ENCODE peak calls at places on chromosomes 6 and 20, in six cellular contexts. A, N, K, R, U and W are unnamed samples.

GRCh38 chr20:13817342-13817741 is 32.5 kb downstream of the NDUFAF5 start:
- DNase-seq in A (no peak), R (no peak), K (no peak), U (no peak), N (no peak), W (no peak)

GRCh38 chr6:7912736-7913517 is 2.3 kb upstream of the TXNDC5 start:
- DNase-seq in A (no peak), R (peak), K (no peak), U (no peak), N (no peak), W (no peak)

GRCh38 chr6:116557863-116558262 is 4.3 kb downstream of the CALHM4 start:
- DNase-seq in K (no peak), N (no peak), U (no peak), R (no peak), A (no peak), W (peak)

GRCh38 chr6:3403244-3404154 is 53.4 kb downstream of the SLC22A23 start:
- DNase-seq in N (no peak), U (no peak), K (no peak), A (no peak), R (no peak), W (no peak)

GRCh38 chr6:7332090-7332745 is 19.2 kb upstream of the SSR1 start:
- DNase-seq in K (no peak), R (no peak), N (no peak), A (no peak), U (no peak), W (no peak)

GRCh38 chr6:80460396-80460912 is 354.0 kb downstream of the BCKDHB start:
- DNase-seq in A (no peak), K (no peak), N (no peak), U (no peak), R (no peak), W (no peak)

GRCh38 chr6:30802731-30803130 is 58.4 kb upstream of the IER3 start:
- DNase-seq in N (no peak), K (no peak), A (no peak), U (no peak), R (no peak), W (no peak)

GRCh38 chr6:16154904-16155303 is 26.0 kb downstream of the MYLIP start:
- DNase-seq in A (no peak), K (no peak), N (no peak), U (no peak), R (no peak), W (no peak)

GRCh38 chr6:100435299-100435698 is 29.4 kb downstream of the SIM1 start:
- DNase-seq in A (no peak), K (peak), U (no peak), R (no peak), N (no peak), W (no peak)

GRCh38 chr6:54267798-54268197 is 40.4 kb upstream of the TINAG start:
- DNase-seq in R (no peak), K (no peak), N (no peak), A (no peak), U (no peak), W (peak)

GRCh38 chr20:1263853-1264252 is 2.2 kb upstream of the SNPH start:
- DNase-seq in U (no peak), N (no peak), R (no peak), A (no peak), K (no peak), W (no peak)

GRCh38 chr20:43238833-43239232 is 49.1 kb upstream of the PTPRT start:
- DNase-seq in K (no peak), R (peak), U (no peak), N (no peak), A (no peak), W (no peak)

GRCh38 chr20:21832442-21833152 is 127.1 kb downstream of the PAX1 start:
- DNase-seq in R (no peak), K (no peak), U (no peak), N (no peak), A (no peak), W (no peak)

GRCh38 chr20:54650201-54650722 is 174.9 kb downstream of the DOK5 start:
- DNase-seq in K (no peak), A (no peak), U (no peak), R (no peak), N (no peak), W (no peak)

GRCh38 chr6:90940812-90941481 is 354.1 kb upstream of the MAP3K7 start:
- DNase-seq in U (peak), K (no peak), N (peak), R (peak), A (no peak), W (peak)

GRCh38 chr6:36985384-36985962 is 523 bp downstream of the MTCH1 start:
- DNase-seq in N (peak), A (no peak), R (no peak), U (no peak), K (no peak), W (no peak)

GRCh38 chr6:161168281-161168891 is 105.5 kb downstream of the AGPAT4 start:
- DNase-seq in R (no peak), N (no peak), K (no peak), A (no peak), U (no peak), W (peak)

GRCh38 chr6:90068264-90068663 is 174.0 kb downstream of the GJA10 start:
- DNase-seq in U (no peak), K (no peak), N (no peak), A (no peak), R (peak), W (no peak)

GRCh38 chr6:129929433-129929832 is 68.3 kb upstream of the TMEM244 start:
- DNase-seq in N (no peak), A (no peak), K (no peak), R (no peak), U (no peak), W (no peak)